ENCODE peak calls at places on chromosomes 6 and 20, in four cellular contexts. F is Panc1, M is Right ventricle myocardium superior, W is natural killer cell. S is an unnamed sample.

GRCh38 chr6:46329568-46329967 is 158.8 kb upstream of the ENPP5 start:
- ATAC-seq in F (no peak), W (no peak), M (peak; percentile 74), S (no peak)

GRCh38 chr20:57323034-57323433 is 6.6 kb upstream of the SPO11 start:
- ATAC-seq in F (peak; percentile 71), M (no peak), W (no peak), S (peak; percentile 85)

GRCh38 chr6:40542175-40542764 is 44.9 kb downstream of the LRFN2 start:
- ATAC-seq in W (no peak), F (no peak), M (no peak), S (no peak)

GRCh38 chr20:50050660-50051308 is 62.2 kb downstream of the UBE2V1 start:
- ATAC-seq in F (no peak), M (no peak), W (no peak), S (no peak)

GRCh38 chr6:138818496-138819194 is 22.8 kb downstream of the ECT2L start:
- ATAC-seq in W (no peak), F (no peak), M (peak; percentile 14), S (no peak)

GRCh38 chr6:49570474-49571079 is 20.1 kb downstream of the C6orf141 start:
- ATAC-seq in M (no peak), W (no peak), F (no peak), S (no peak)

GRCh38 chr6:27892596-27893058 is 19.6 kb downstream of the OR2B2 start:
- ATAC-seq in F (no peak), M (no peak), W (no peak), S (no peak)

GRCh38 chr6:33833599-33833998 is 29.8 kb upstream of the MLN start:
- ATAC-seq in M (no peak), W (no peak), F (no peak), S (no peak)

GRCh38 chr6:137926207-137926731 is 59.2 kb downstream of the TNFAIP3 start:
- ATAC-seq in M (no peak), W (no peak), F (no peak), S (peak; percentile 62)

GRCh38 chr20:36128463-36129176 is 25.9 kb upstream of the EPB41L1 start:
- ATAC-seq in M (no peak), F (peak; percentile 48), W (no peak), S (no peak)

GRCh38 chr6:155248021-155249001 is 15.5 kb upstream of the CLDN20 start:
- ATAC-seq in W (no peak), M (peak; percentile 48), F (peak; percentile 76), S (peak; percentile 67)

GRCh38 chr6:169838291-169839028 is 87.0 kb downstream of the ERMARD start:
- ATAC-seq in F (no peak), M (no peak), W (no peak), S (no peak)

GRCh38 chr6:44386364-44386928 is 1.1 kb upstream of the CDC5L start:
- ATAC-seq in M (peak; percentile 7), W (no peak), F (no peak), S (peak; percentile 29)

GRCh38 chr6:1535295-1535694 is 74.4 kb upstream of the FOXC1 start:
- ATAC-seq in F (no peak), W (peak; percentile 79), M (peak; percentile 28), S (no peak)

GRCh38 chr20:32352101-32352720 is 5.9 kb upstream of the ASXL1 start:
- ATAC-seq in W (no peak), M (no peak), F (no peak), S (no peak)

GRCh38 chr20:47585087-47585747 is 83.5 kb downstream of the NCOA3 start:
- ATAC-seq in W (no peak), M (peak; percentile 47), F (no peak), S (no peak)

GRCh38 chr6:108635505-108636226 is 74.9 kb downstream of the FOXO3 start:
- ATAC-seq in F (peak; percentile 48), W (peak; percentile 99), M (peak; percentile 25), S (peak; percentile 29)

GRCh38 chr6:118799826-118800225 is 94.1 kb upstream of the ASF1A start:
- ATAC-seq in W (no peak), M (no peak), F (no peak), S (no peak)

GRCh38 chr6:484086-484728 is 92.7 kb downstream of the IRF4 start:
- ATAC-seq in M (no peak), W (no peak), F (no peak), S (peak; percentile 60)

GRCh38 chr6:164296411-164296810 is 881.9 kb downstream of the QKI start:
- ATAC-seq in F (no peak), M (no peak), W (no peak), S (no peak)

GRCh38 chr6:87807423-87807978 is 105.5 kb upstream of the AKIRIN2 start:
- ATAC-seq in M (no peak), W (no peak), F (no peak), S (no peak)

GRCh38 chr6:119902681-119903080 is 553.1 kb upstream of the MAN1A1 start:
- ATAC-seq in F (no peak), W (no peak), M (no peak), S (no peak)

GRCh38 chr6:89927788-89928565 is 33.7 kb downstream of the GJA10 start:
- ATAC-seq in M (no peak), W (no peak), F (no peak), S (no peak)

GRCh38 chr6:14665827-14666724 is 548.5 kb downstream of the CD83 start:
- ATAC-seq in W (no peak), M (no peak), F (no peak), S (peak; percentile 55)

GRCh38 chr20:38559764-38560163 is 21.2 kb upstream of the ADIG start:
- ATAC-seq in W (no peak), M (no peak), F (no peak), S (no peak)

GRCh38 chr6:106186172-106186571 is 100.0 kb downstream of the PRDM1 start:
- ATAC-seq in W (no peak), M (no peak), F (no peak), S (no peak)

GRCh38 chr6:7758456-7758855 is 32.6 kb downstream of the BMP6 start:
- ATAC-seq in F (peak; percentile 80), W (no peak), M (peak; percentile 46), S (no peak)

GRCh38 chr6:137849076-137849708 is 17.9 kb upstream of the TNFAIP3 start:
- ATAC-seq in F (no peak), M (no peak), W (no peak), S (no peak)

GRCh38 chr20:62506087-62506486 is 30.3 kb upstream of the GATA5 start:
- ATAC-seq in M (no peak), F (peak; percentile 43), W (no peak), S (no peak)

GRCh38 chr6:116500969-116501433 is 10.4 kb upstream of the CALHM5 start:
- ATAC-seq in W (no peak), M (no peak), F (no peak), S (peak; percentile 96)

GRCh38 chr6:53335224-53335994 is 13.3 kb downstream of the ELOVL5 start:
- ATAC-seq in F (no peak), W (peak; percentile 85), M (no peak), S (peak; percentile 74)

GRCh38 chr6:44367686-44368085 is 19.8 kb upstream of the CDC5L start:
- ATAC-seq in W (no peak), F (no peak), M (no peak), S (no peak)